ENCODE peak calls at places on chromosome 1, in eight cellular contexts. One of them, this sample, is unnamed.

GRCh38 chr1:48222501-48223242 is at the start of gene SLC5A9:
- DNase-seq in prostate gland: no peak
- DNase-seq in ovary: no peak
- DNase-seq in esophagus squamous epithelium: no peak
- DNase-seq in fibroblast of villous mesenchyme: no peak
- DNase-seq in GM20000: no peak
- DNase-seq in endodermal cell: no peak
- DNase-seq in B cell: no peak
- DNase-seq in this sample: no peak

GRCh38 chr1:236332092-236332758 is 50.5 kb upstream of the ERO1B start:
- DNase-seq in prostate gland: no peak
- DNase-seq in ovary: no peak
- DNase-seq in esophagus squamous epithelium: no peak
- DNase-seq in fibroblast of villous mesenchyme: no peak
- DNase-seq in GM20000: no peak
- DNase-seq in endodermal cell: no peak
- DNase-seq in B cell: no peak
- DNase-seq in this sample: no peak

GRCh38 chr1:218346391-218347204 is 1.5 kb downstream of the TGFB2 start:
- DNase-seq in prostate gland: no peak
- DNase-seq in ovary: peak; percentile 49
- DNase-seq in esophagus squamous epithelium: no peak
- DNase-seq in fibroblast of villous mesenchyme: peak; percentile 60
- DNase-seq in GM20000: peak; percentile 18
- DNase-seq in endodermal cell: peak; percentile 74
- DNase-seq in B cell: no peak
- DNase-seq in this sample: no peak

GRCh38 chr1:229204863-229205777 is 65.8 kb upstream of the RAB4A start:
- DNase-seq in prostate gland: no peak
- DNase-seq in ovary: no peak
- DNase-seq in esophagus squamous epithelium: no peak
- DNase-seq in fibroblast of villous mesenchyme: peak; percentile 90
- DNase-seq in GM20000: no peak
- DNase-seq in endodermal cell: no peak
- DNase-seq in B cell: no peak
- DNase-seq in this sample: no peak

GRCh38 chr1:2916706-2917105 is 104.6 kb upstream of the ACTRT2 start:
- DNase-seq in prostate gland: no peak
- DNase-seq in ovary: no peak
- DNase-seq in esophagus squamous epithelium: no peak
- DNase-seq in fibroblast of villous mesenchyme: no peak
- DNase-seq in GM20000: no peak
- DNase-seq in endodermal cell: no peak
- DNase-seq in B cell: no peak
- DNase-seq in this sample: no peak

GRCh38 chr1:174569240-174569639 is 121.5 kb downstream of the GPR52 start:
- DNase-seq in prostate gland: no peak
- DNase-seq in ovary: no peak
- DNase-seq in esophagus squamous epithelium: no peak
- DNase-seq in fibroblast of villous mesenchyme: no peak
- DNase-seq in GM20000: no peak
- DNase-seq in endodermal cell: no peak
- DNase-seq in B cell: no peak
- DNase-seq in this sample: no peak

GRCh38 chr1:52243221-52243987 is 101.5 kb downstream of the ZFYVE9 start:
- DNase-seq in prostate gland: no peak
- DNase-seq in ovary: no peak
- DNase-seq in esophagus squamous epithelium: no peak
- DNase-seq in fibroblast of villous mesenchyme: no peak
- DNase-seq in GM20000: no peak
- DNase-seq in endodermal cell: no peak
- DNase-seq in B cell: no peak
- DNase-seq in this sample: no peak

GRCh38 chr1:169236143-169236542 is 129.7 kb downstream of the ATP1B1 start:
- DNase-seq in prostate gland: no peak
- DNase-seq in ovary: no peak
- DNase-seq in esophagus squamous epithelium: no peak
- DNase-seq in fibroblast of villous mesenchyme: peak; percentile 24
- DNase-seq in GM20000: no peak
- DNase-seq in endodermal cell: no peak
- DNase-seq in B cell: no peak
- DNase-seq in this sample: no peak

GRCh38 chr1:27057389-27057788 is 44.7 kb upstream of the TENT5B start:
- DNase-seq in prostate gland: no peak
- DNase-seq in ovary: no peak
- DNase-seq in esophagus squamous epithelium: no peak
- DNase-seq in fibroblast of villous mesenchyme: no peak
- DNase-seq in GM20000: no peak
- DNase-seq in endodermal cell: no peak
- DNase-seq in B cell: no peak
- DNase-seq in this sample: no peak

GRCh38 chr1:117537291-117537920 is 68.4 kb upstream of the TENT5C start:
- DNase-seq in prostate gland: peak; percentile 65
- DNase-seq in ovary: no peak
- DNase-seq in esophagus squamous epithelium: no peak
- DNase-seq in fibroblast of villous mesenchyme: no peak
- DNase-seq in GM20000: no peak
- DNase-seq in endodermal cell: peak; percentile 78
- DNase-seq in B cell: no peak
- DNase-seq in this sample: peak; percentile 48
- TF ChIP-seq CTCF in prostate gland: no peak
- TF ChIP-seq CTCF in ovary: no peak
- TF ChIP-seq CTCF in esophagus squamous epithelium: peak; percentile 31
- TF ChIP-seq CTCF in fibroblast of villous mesenchyme: no peak
- TF ChIP-seq CTCF in GM20000: no peak
- TF ChIP-seq CTCF in endodermal cell: peak; percentile 49
- TF ChIP-seq CTCF in B cell: no peak
- TF ChIP-seq CTCF in this sample: no peak

DNA sequence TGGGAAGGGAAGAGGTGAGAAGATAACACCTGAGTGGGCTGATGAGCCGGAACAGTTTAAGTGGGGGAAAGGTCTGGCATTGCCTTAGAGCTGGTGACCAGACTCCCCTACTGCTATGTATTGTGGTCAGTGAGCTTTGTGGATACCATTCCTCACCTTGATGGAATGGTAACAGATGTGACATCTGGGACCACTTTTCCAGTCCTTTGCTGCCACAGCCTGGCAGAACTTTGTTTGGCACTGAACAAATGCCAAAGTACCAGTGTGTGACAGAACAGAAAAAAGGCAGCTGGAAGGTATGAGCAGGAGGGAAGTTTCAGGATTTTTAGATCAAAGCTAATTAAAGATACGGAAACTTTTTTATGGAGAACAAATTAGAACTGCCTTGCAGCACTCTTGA is 6.2 kb downstream of the MED8 start:
- DNase-seq in prostate gland: no peak
- DNase-seq in ovary: no peak
- DNase-seq in esophagus squamous epithelium: no peak
- DNase-seq in fibroblast of villous mesenchyme: no peak
- DNase-seq in GM20000: no peak
- DNase-seq in endodermal cell: no peak
- DNase-seq in B cell: no peak
- DNase-seq in this sample: no peak
- TF ChIP-seq CTCF in prostate gland: no peak
- TF ChIP-seq CTCF in ovary: no peak
- TF ChIP-seq CTCF in esophagus squamous epithelium: peak; percentile 22
- TF ChIP-seq CTCF in fibroblast of villous mesenchyme: no peak
- TF ChIP-seq CTCF in GM20000: no peak
- TF ChIP-seq CTCF in endodermal cell: peak; percentile 29
- TF ChIP-seq CTCF in B cell: no peak
- TF ChIP-seq CTCF in this sample: no peak

DNA sequence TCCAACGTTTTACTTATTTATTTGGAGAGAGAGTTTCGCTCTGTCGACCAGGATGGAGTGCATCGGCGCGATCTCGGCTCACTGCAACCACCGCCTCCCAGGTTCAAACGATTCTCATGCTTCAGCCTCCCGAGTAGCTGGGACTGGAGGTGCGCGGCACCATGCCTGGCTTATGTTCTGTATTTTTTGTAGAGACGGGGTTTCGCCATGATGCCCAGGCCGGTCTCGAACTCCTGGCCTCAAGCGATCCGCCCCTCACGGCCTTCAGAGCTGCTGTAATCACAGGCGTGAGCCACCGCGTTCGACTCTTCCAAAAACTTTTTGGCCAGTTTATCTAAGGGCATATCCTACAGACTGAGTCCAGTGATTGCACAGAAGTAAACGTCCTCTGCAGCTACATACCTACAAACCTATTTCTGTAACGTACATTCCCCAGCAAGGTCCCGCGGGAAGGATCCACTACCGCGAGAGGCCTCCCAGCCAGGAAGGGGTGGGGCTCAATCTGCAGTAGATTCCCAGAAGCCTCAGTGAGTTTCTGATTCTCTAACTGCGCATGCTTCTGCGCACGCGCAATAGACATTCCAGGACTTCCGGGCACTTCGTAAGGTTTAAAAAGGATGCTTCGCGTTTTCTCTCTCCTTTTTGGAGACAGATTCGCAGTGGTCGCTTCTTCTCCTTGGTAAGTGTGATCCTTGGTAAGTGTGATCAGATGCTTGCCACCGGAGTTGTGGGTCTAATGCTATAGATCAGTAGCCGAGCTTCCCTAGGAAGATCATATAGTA is at the start of gene RCC1:
- DNase-seq in prostate gland: peak; percentile 96
- DNase-seq in ovary: peak; percentile 98
- DNase-seq in esophagus squamous epithelium: peak; percentile 89
- DNase-seq in fibroblast of villous mesenchyme: peak; percentile 99
- DNase-seq in GM20000: peak; percentile 93
- DNase-seq in endodermal cell: peak; percentile 98
- DNase-seq in B cell: peak; percentile 89
- DNase-seq in this sample: peak; percentile 96
- TF ChIP-seq CTCF in prostate gland: no peak
- TF ChIP-seq CTCF in ovary: no peak
- TF ChIP-seq CTCF in esophagus squamous epithelium: no peak
- TF ChIP-seq CTCF in fibroblast of villous mesenchyme: no peak
- TF ChIP-seq CTCF in GM20000: no peak
- TF ChIP-seq CTCF in endodermal cell: no peak
- TF ChIP-seq CTCF in B cell: no peak
- TF ChIP-seq CTCF in this sample: no peak

GRCh38 chr1:12408662-12409061 is 178.8 kb downstream of the VPS13D start:
- DNase-seq in prostate gland: no peak
- DNase-seq in ovary: no peak
- DNase-seq in esophagus squamous epithelium: no peak
- DNase-seq in fibroblast of villous mesenchyme: no peak
- DNase-seq in GM20000: no peak
- DNase-seq in endodermal cell: no peak
- DNase-seq in B cell: no peak
- DNase-seq in this sample: no peak

GRCh38 chr1:12405325-12406217 is 175.7 kb downstream of the VPS13D start:
- DNase-seq in prostate gland: no peak
- DNase-seq in ovary: no peak
- DNase-seq in esophagus squamous epithelium: no peak
- DNase-seq in fibroblast of villous mesenchyme: peak; percentile 79
- DNase-seq in GM20000: no peak
- DNase-seq in endodermal cell: peak; percentile 57
- DNase-seq in B cell: no peak
- DNase-seq in this sample: peak; percentile 38

GRCh38 chr1:12407962-12408288 is 178.1 kb downstream of the VPS13D start:
- DNase-seq in prostate gland: no peak
- DNase-seq in ovary: no peak
- DNase-seq in esophagus squamous epithelium: no peak
- DNase-seq in fibroblast of villous mesenchyme: no peak
- DNase-seq in GM20000: no peak
- DNase-seq in endodermal cell: no peak
- DNase-seq in B cell: no peak
- DNase-seq in this sample: no peak

GRCh38 chr1:12406218-12407021 is 176.6 kb downstream of the VPS13D start:
- DNase-seq in prostate gland: no peak
- DNase-seq in ovary: no peak
- DNase-seq in esophagus squamous epithelium: no peak
- DNase-seq in fibroblast of villous mesenchyme: peak; percentile 70
- DNase-seq in GM20000: no peak
- DNase-seq in endodermal cell: no peak
- DNase-seq in B cell: no peak
- DNase-seq in this sample: no peak

DNA sequence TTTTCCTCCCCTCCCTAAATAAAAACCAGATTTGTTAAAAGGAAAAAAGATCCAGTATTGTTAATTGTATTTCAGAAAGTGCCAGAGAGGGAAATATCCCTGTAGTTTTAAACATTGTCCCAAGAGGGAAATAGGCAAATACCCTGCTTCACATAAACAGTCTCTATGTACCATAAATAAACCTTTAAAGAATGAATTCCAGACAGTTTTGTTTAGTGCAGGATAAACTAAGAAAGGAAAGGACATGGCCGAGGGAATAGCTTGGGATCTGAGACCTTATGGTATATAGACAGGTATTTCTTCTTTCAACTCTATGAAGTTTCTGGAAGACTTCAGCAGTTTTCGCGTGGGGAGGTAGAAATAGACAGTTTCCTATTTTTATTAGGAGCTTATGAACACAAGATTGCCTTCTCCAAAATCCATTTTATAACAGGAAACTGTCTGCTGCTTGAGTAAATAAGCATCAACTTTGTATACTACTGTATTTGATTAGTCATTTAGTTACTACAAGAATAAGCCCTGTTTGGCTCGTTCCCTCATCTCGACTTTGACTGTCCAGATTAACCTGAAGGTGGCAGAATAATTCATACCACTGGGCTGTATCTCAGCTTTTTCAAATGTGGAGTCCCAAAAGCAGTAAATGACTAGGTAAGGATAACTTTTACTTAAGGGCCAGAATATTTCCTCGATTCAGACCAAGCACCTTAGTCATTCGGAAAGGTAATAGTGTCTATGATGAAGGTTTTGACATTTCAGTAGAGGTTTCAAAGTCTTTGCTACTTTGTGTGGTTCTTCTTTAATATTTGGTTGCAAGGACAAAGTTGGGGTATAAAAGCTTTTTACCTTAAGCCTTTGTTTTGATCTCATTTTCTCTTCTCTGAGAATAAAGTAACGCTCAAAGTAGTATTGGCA is 177.5 kb downstream of the VPS13D start:
- DNase-seq in prostate gland: peak; percentile 71
- DNase-seq in ovary: peak; percentile 31
- DNase-seq in esophagus squamous epithelium: no peak
- DNase-seq in fibroblast of villous mesenchyme: peak; percentile 85
- DNase-seq in GM20000: peak; percentile 18
- DNase-seq in endodermal cell: no peak
- DNase-seq in B cell: no peak
- DNase-seq in this sample: no peak
- TF ChIP-seq CTCF in prostate gland: no peak
- TF ChIP-seq CTCF in ovary: peak; percentile 9
- TF ChIP-seq CTCF in esophagus squamous epithelium: peak; percentile 60
- TF ChIP-seq CTCF in fibroblast of villous mesenchyme: peak; percentile 45
- TF ChIP-seq CTCF in GM20000: no peak
- TF ChIP-seq CTCF in endodermal cell: peak; percentile 31
- TF ChIP-seq CTCF in B cell: no peak
- TF ChIP-seq CTCF in this sample: peak; percentile 10

DNA sequence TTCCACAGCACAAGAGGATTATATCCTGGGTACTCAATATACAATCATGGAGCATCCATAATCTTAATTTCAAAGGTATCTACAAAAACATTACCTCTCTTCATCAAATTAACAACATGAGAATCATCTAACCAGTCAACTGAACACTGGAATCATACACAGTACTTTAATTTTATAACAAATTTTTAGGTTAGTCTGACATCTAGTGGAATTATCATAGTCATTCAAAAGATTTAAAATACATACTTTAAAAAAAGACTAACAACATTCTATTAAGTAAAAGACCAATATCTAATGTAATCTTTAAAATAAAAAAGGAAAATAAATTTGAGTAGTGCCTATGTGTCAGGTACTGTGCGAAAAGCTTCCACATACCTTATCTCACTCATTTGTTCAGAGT is 16.8 kb upstream of the SH3GLB1 start:
- DNase-seq in prostate gland: no peak
- DNase-seq in ovary: no peak
- DNase-seq in esophagus squamous epithelium: no peak
- DNase-seq in fibroblast of villous mesenchyme: peak; percentile 14
- DNase-seq in GM20000: no peak
- DNase-seq in endodermal cell: no peak
- DNase-seq in B cell: peak; percentile 38
- DNase-seq in this sample: no peak
- TF ChIP-seq CTCF in prostate gland: no peak
- TF ChIP-seq CTCF in ovary: no peak
- TF ChIP-seq CTCF in esophagus squamous epithelium: peak; percentile 56
- TF ChIP-seq CTCF in fibroblast of villous mesenchyme: no peak
- TF ChIP-seq CTCF in GM20000: no peak
- TF ChIP-seq CTCF in endodermal cell: no peak
- TF ChIP-seq CTCF in B cell: peak; percentile 71
- TF ChIP-seq CTCF in this sample: no peak